ENCODE peak calls at places on chromosomes 7 and 10, in four cellular contexts. M is caudate nucleus, C is GM12865, Q is endothelial cell. I is an unnamed sample.

GRCh38 chr7:19491821-19492452 is 216.9 kb downstream of the POLR1F start:
- DNase-seq in C (peak), Q (no peak), M (no peak), I (peak)

GRCh38 chr10:86355571-86356038 is 11.0 kb downstream of the GRID1 start:
- DNase-seq in C (no peak), Q (no peak), M (peak), I (peak)

GRCh38 chr7:127650842-127651555 is 995 bp upstream of the SND1 start:
- DNase-seq in M (no peak), Q (peak), C (peak), I (peak)

GRCh38 chr7:98027342-98028033 is 37.5 kb upstream of the OCM2 start:
- DNase-seq in Q (no peak), M (no peak), C (no peak), I (peak)

GRCh38 chr10:87661861-87662785 is 2.4 kb downstream of the PAPSS2 start:
- DNase-seq in Q (no peak), C (no peak), M (no peak), I (no peak)

GRCh38 chr10:78457804-78458483 is 424.3 kb downstream of the RPS24 start:
- DNase-seq in C (no peak), M (no peak), Q (no peak), I (no peak)

GRCh38 chr7:18116661-18117060 is 89.0 kb upstream of the PRPS1L1 start:
- DNase-seq in C (no peak), M (no peak), Q (no peak), I (no peak)

GRCh38 chr7:89238156-89238555 is 442.6 kb upstream of the TEX47 start:
- DNase-seq in C (no peak), M (no peak), Q (no peak), I (no peak)

GRCh38 chr7:19106308-19107141 is 10.9 kb downstream of the TWIST1 start:
- DNase-seq in Q (peak), M (no peak), C (no peak), I (peak)

GRCh38 chr10:74071151-74071550 is 73.2 kb downstream of the VCL start:
- DNase-seq in Q (no peak), C (no peak), M (no peak), I (no peak)

GRCh38 chr10:15763001-15763400 is 43.3 kb upstream of the ITGA8 start:
- DNase-seq in M (no peak), Q (no peak), C (no peak), I (no peak)

GRCh38 chr7:51090411-51090810 is 226.2 kb downstream of the COBL start:
- DNase-seq in C (no peak), M (no peak), Q (no peak), I (no peak)

GRCh38 chr10:70887804-70888800 is at the start of gene PCBD1:
- DNase-seq in M (peak), Q (peak), C (peak), I (peak)

GRCh38 chr7:139548302-139549028 is 25.0 kb downstream of the CLEC2L start:
- DNase-seq in Q (no peak), C (no peak), M (no peak), I (no peak)

GRCh38 chr10:44317856-44318255 is 67.0 kb downstream of the CXCL12 start:
- DNase-seq in C (no peak), M (no peak), Q (no peak), I (no peak)

GRCh38 chr10:5527332-5528200 is 2.8 kb downstream of the CALML3 start:
- DNase-seq in C (no peak), Q (no peak), M (no peak), I (no peak)

GRCh38 chr7:48296976-48297375 is 125.7 kb downstream of the ABCA13 start:
- DNase-seq in Q (no peak), M (no peak), C (no peak), I (no peak)

GRCh38 chr7:150341263-150342118 is at the start of gene RARRES2:
- DNase-seq in M (peak), Q (no peak), C (no peak), I (no peak)

GRCh38 chr10:78339251-78339650 is 305.6 kb downstream of the RPS24 start:
- DNase-seq in Q (no peak), C (no peak), M (no peak), I (no peak)

GRCh38 chr7:31075006-31075405 is 22.9 kb downstream of the ADCYAP1R1 start:
- DNase-seq in Q (no peak), C (no peak), M (no peak), I (no peak)

GRCh38 chr7:41135511-41135910 is 567.4 kb downstream of the INHBA start:
- DNase-seq in M (no peak), C (no peak), Q (no peak), I (no peak)

GRCh38 chr10:88879754-88880286 is at the start of gene STAMBPL1:
- DNase-seq in M (peak), C (peak), Q (peak), I (peak)

GRCh38 chr10:22599048-22599561 is 115.3 kb downstream of the PIP4K2A start:
- DNase-seq in Q (no peak), C (peak), M (no peak), I (no peak)

GRCh38 chr10:102994551-102995295 is 76.6 kb downstream of the CNNM2 start:
- DNase-seq in C (peak), Q (no peak), M (no peak), I (no peak)

I was measured in NCI-H82.